ENCODE peak calls at places on chromosomes 16 and 17, in six cellular contexts. O is ascending aorta, H is H1, W is AG04450, E is sigmoid colon, K is vagina. Z is an unnamed sample.

GRCh38 chr16:2992383-2993081 is 12.3 kb upstream of the PKMYT1 start:
- DNase-seq in O (no peak), H (no peak), W (no peak), E (no peak), K (no peak), Z (no peak)

GRCh38 chr17:44559288-44560249 is 2.3 kb downstream of the FZD2 start:
- DNase-seq in O (peak; percentile 70), H (no peak), W (no peak), E (no peak), K (no peak), Z (no peak)

GRCh38 chr17:42843358-42843934 is 934 bp upstream of the AOC2 start:
- DNase-seq in O (no peak), H (no peak), W (peak; percentile 48), E (no peak), K (no peak), Z (no peak)

GRCh38 chr17:9615486-9615885 is 29.8 kb upstream of the USP43 start:
- DNase-seq in O (no peak), H (no peak), W (no peak), E (no peak), K (no peak), Z (no peak)

GRCh38 chr16:720990-721764 is at the start of gene ANTKMT:
- DNase-seq in O (peak; percentile 82), H (no peak), W (no peak), E (peak; percentile 86), K (no peak), Z (peak; percentile 91)

GRCh38 chr16:72493681-72494415 is 321.9 kb upstream of the PMFBP1 start:
- DNase-seq in O (no peak), H (no peak), W (peak; percentile 2), E (no peak), K (no peak), Z (no peak)

GRCh38 chr16:30820952-30821421 is 34.0 kb upstream of the ZNF629 start:
- DNase-seq in O (no peak), H (no peak), W (no peak), E (no peak), K (no peak), Z (peak; percentile 25)

GRCh38 chr17:69480197-69480596 is 65.7 kb downstream of the MAP2K6 start:
- DNase-seq in O (no peak), H (no peak), W (no peak), E (no peak), K (no peak), Z (no peak)

GRCh38 chr16:49000594-49000993 is 281.0 kb downstream of the CBLN1 start:
- DNase-seq in O (no peak), H (peak; percentile 10), W (no peak), E (no peak), K (no peak), Z (no peak)

GRCh38 chr17:4931974-4932373 is at the start of gene GP1BA:
- DNase-seq in O (no peak), H (no peak), W (no peak), E (no peak), K (no peak), Z (no peak)

GRCh38 chr17:50206604-50207293 is 5.3 kb upstream of the COL1A1 start:
- DNase-seq in O (peak; percentile 84), H (no peak), W (no peak), E (peak; percentile 87), K (no peak), Z (peak; percentile 35)

GRCh38 chr16:30740364-30741251 is 7.6 kb upstream of the PHKG2 start:
- DNase-seq in O (peak; percentile 88), H (no peak), W (no peak), E (peak; percentile 92), K (no peak), Z (peak; percentile 92)

GRCh38 chr16:85303354-85303883 is 191.1 kb upstream of the CIBAR2 start:
- DNase-seq in O (peak; percentile 82), H (no peak), W (no peak), E (peak; percentile 81), K (no peak), Z (peak; percentile 71)

GRCh38 chr16:89899879-89900481 is 18.7 kb upstream of the MC1R start:
- DNase-seq in O (no peak), H (no peak), W (no peak), E (no peak), K (no peak), Z (no peak)

GRCh38 chr16:87891763-87892162 is 22.5 kb upstream of the SLC7A5 start:
- DNase-seq in O (no peak), H (no peak), W (no peak), E (no peak), K (no peak), Z (no peak)

GRCh38 chr16:70396209-70396904 is 42.5 kb downstream of the ST3GAL2 start:
- DNase-seq in O (no peak), H (no peak), W (no peak), E (no peak), K (no peak), Z (no peak)

DNA sequence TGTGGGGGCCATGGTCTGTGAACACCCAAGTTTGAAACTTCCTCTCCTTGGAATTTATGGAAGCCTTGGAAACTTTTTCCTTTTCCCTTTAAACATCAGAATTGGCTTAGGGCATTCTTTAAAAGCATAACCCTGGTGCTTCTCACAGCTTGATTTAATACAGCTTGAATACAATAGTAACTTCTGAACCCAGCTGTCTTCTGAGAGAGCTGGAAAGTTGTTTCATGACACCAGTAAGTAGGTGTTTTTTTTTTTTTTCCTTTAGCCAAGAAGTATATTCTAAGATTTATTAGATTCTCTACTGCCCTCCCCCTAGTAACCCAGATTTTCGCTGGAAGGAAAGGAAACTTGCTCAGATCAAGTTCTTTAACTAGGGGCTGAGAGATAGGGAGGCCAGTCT is 26.7 kb downstream of the NKD1 start:
- DNase-seq in O (no peak), H (no peak), W (no peak), E (no peak), K (no peak), Z (no peak)
- H3K27ac ChIP-seq in O (peak overlapping the region; percentile 85), H (no peak overlapping the region), W (no peak overlapping the region), E (peak overlapping the region; percentile 85), K (peak overlapping the region; percentile 69), Z (peak overlapping the region; percentile 71)

GRCh38 chr17:82881292-82881823 is 41.5 kb upstream of the ZNF750 start:
- DNase-seq in O (no peak), H (no peak), W (no peak), E (no peak), K (no peak), Z (no peak)
- H3K27ac ChIP-seq in O (no peak overlapping the region), H (no peak overlapping the region), W (no peak overlapping the region), E (no peak overlapping the region), K (peak overlapping the region; percentile 62), Z (peak overlapping the region; percentile 79)

DNA sequence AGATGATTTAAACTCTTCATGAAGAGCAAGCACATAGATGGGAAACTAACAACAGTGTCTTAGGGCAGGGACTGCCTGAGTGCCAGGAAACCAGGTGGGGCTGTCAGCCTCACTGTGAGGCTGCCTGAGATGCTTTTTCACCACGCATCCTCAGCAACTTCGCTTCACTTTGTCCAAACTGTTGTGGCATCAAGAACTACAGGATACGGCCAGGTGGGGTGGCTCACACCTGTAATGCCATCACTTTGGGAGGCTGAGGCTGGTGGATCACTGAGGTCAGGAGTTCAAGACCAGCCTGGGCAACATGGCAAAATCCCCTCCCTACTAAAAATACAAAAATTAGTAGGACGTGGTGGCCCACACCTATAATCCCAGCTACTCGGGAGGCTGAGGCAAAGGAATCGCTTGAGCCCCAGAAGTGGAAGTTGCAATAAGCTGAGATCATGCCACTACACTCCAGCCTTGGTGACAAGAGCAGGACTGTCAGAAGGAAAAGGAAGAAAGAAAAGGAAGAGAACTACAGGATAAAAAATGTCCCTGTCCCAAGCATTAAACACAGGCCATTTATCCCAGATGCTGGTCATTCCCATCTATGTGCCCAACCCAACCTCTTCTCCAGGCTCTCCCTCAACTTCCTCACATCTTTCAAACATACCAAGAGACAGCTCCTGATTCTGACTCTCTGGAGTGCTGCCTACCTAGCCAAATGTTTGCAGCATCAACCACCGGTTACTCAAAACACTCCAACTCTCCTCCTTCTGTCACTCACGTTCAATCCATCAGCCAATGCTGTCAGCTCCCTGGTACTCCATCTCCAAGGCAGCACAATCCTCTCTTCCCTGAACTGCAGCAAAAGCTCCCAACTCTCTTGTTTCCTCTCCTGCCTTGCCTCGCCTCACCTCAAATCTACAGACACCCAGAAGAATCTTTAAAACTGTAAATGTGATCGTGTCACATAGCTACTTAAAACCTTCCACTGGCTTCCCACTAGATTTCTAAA is 1.6 kb downstream of the EIF4A3 start:
- DNase-seq in O (no peak), H (no peak), W (no peak), E (peak; percentile 49), K (no peak), Z (no peak)
- H3K27ac ChIP-seq in O (no peak overlapping the region), H (no peak overlapping the region), W (no peak overlapping the region), E (peak overlapping the region; percentile 94), K (peak overlapping the region; percentile 99), Z (peak overlapping the region; percentile 97)

GRCh38 chr16:11526921-11527320 is 59.8 kb downstream of the LITAF start:
- DNase-seq in O (no peak), H (no peak), W (no peak), E (no peak), K (no peak), Z (no peak)

GRCh38 chr16:11530171-11530940 is 56.4 kb downstream of the LITAF start:
- DNase-seq in O (no peak), H (no peak), W (no peak), E (no peak), K (no peak), Z (no peak)

GRCh38 chr16:11533588-11533987 is 53.1 kb downstream of the LITAF start:
- DNase-seq in O (no peak), H (no peak), W (no peak), E (no peak), K (no peak), Z (no peak)

GRCh38 chr16:11524098-11524760 is 62.5 kb downstream of the LITAF start:
- DNase-seq in O (no peak), H (no peak), W (no peak), E (no peak), K (no peak), Z (no peak)

DNA sequence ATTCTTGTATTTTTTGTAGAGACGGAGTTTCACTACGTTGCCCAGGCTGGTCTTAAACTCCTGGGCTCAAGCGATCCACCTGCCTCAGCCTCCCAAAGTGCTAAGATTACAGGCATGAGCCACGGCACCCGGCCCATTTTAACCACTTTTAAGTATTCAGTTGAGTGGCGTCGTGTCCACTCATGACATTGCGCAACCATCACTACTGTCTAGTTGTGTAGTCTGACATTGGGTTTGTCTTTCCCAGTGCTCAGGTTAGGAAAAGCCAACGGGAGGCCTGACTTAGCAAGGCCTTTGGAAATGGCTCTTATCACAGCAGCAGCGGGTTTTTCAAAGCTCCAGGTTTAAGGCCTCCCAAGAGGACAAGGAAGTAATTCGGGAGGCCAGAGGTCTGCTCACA is 58.7 kb downstream of the LITAF start:
- DNase-seq in O (no peak), H (no peak), W (no peak), E (no peak), K (no peak), Z (no peak)
- H3K27ac ChIP-seq in O (no peak overlapping the region), H (no peak overlapping the region), W (no peak overlapping the region), E (no peak overlapping the region), K (no peak overlapping the region), Z (no peak overlapping the region)

GRCh38 chr17:76733618-76733957 is 3.5 kb downstream of the SRSF2 start:
- DNase-seq in O (no peak), H (no peak), W (no peak), E (no peak), K (no peak), Z (no peak)
- H3K27ac ChIP-seq in O (no peak overlapping the region), H (no peak overlapping the region), W (no peak overlapping the region), E (no peak overlapping the region), K (no peak overlapping the region), Z (peak overlapping the region; percentile 100)

Z was measured in transverse colon.